ENCODE peak calls at places on chromosomes 3 and 15, in six cellular contexts. F, P, U, I, A and N are unnamed samples.

GRCh38 chr15:29812384-29812694 is 9.9 kb downstream of the TJP1 start:
- DNase-seq in F (no peak), P (no peak), U (no peak), I (no peak), A (no peak), N (no peak)

GRCh38 chr3:10242182-10243065 is 5.8 kb upstream of the TATDN2 start:
- DNase-seq in F (no peak), P (peak), U (no peak), I (no peak), A (no peak), N (no peak)

GRCh38 chr3:141393151-141394076 is 25.1 kb downstream of the ZBTB38 start:
- DNase-seq in F (no peak), P (no peak), U (no peak), I (no peak), A (no peak), N (peak)

GRCh38 chr15:72983812-72984211 is 68.5 kb upstream of the NEO1 start:
- DNase-seq in F (no peak), P (no peak), U (no peak), I (no peak), A (no peak), N (no peak)

GRCh38 chr3:24264748-24265158 is 229.9 kb downstream of the THRB start:
- DNase-seq in F (peak), P (peak), U (peak), I (no peak), A (no peak), N (peak)

GRCh38 chr3:107740992-107741896 is 218.5 kb downstream of the BBX start:
- DNase-seq in F (no peak), P (no peak), U (peak), I (no peak), A (no peak), N (no peak)

GRCh38 chr3:174907027-174907426 is 47.9 kb downstream of the NAALADL2 start:
- DNase-seq in F (no peak), P (no peak), U (no peak), I (no peak), A (no peak), N (no peak)

GRCh38 chr3:189914799-189915198 is 205.9 kb downstream of the P3H2 start:
- DNase-seq in F (no peak), P (no peak), U (no peak), I (no peak), A (no peak), N (no peak)

GRCh38 chr3:115788921-115789470 is 165.7 kb downstream of the GAP43 start:
- DNase-seq in F (peak), P (no peak), U (peak), I (no peak), A (no peak), N (no peak)

GRCh38 chr3:53234841-53235232 is 21.0 kb downstream of the TKT start:
- DNase-seq in F (no peak), P (no peak), U (no peak), I (no peak), A (no peak), N (no peak)

GRCh38 chr3:186653984-186654383 is 11.8 kb upstream of the HRG start:
- DNase-seq in F (peak), P (peak), U (peak), I (peak), A (no peak), N (peak)

GRCh38 chr15:75817151-75817935 is 25.9 kb upstream of the UBE2Q2 start:
- DNase-seq in F (no peak), P (no peak), U (no peak), I (no peak), A (no peak), N (no peak)

GRCh38 chr15:59843609-59844008 is 154.5 kb upstream of the BNIP2 start:
- DNase-seq in F (no peak), P (no peak), U (no peak), I (no peak), A (no peak), N (no peak)

GRCh38 chr3:126155280-126155640 is 25.1 kb downstream of the ALDH1L1 start:
- DNase-seq in F (no peak), P (no peak), U (no peak), I (peak), A (no peak), N (no peak)

DNA sequence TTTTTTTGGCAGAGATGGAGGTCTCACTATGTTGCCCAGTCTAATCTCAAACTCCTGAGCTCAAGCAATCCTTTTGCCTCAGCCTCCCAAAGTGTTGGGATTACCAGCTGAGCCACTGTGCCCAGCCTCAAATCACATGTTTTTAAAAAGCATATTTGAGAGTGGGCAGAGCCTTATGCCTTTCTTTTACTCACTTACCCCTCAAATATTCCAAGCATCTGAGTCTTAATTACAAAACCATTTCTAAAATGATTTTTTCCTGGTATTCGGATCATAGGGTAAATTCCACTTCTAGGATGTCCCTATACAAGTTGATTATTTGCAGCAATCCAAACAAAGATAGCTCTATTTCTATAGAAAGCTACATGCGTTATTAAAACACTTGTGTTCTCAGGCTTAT is 106.1 kb downstream of the RFTN1 start:
- DNase-seq in F (no peak), P (no peak), U (no peak), I (no peak), A (no peak), N (no peak)
- TF ChIP-seq RAD21 in F (no peak), P (no peak), U (no peak), I (no peak), A (no peak), N (no peak)

GRCh38 chr3:111667621-111668239 is 72.6 kb upstream of the ZBED2 start:
- DNase-seq in F (no peak), P (no peak), U (no peak), I (no peak), A (peak), N (no peak)
- TF ChIP-seq SIN3A in F (no peak), P (no peak), U (no peak), I (no peak), A (no peak), N (no peak)

DNA sequence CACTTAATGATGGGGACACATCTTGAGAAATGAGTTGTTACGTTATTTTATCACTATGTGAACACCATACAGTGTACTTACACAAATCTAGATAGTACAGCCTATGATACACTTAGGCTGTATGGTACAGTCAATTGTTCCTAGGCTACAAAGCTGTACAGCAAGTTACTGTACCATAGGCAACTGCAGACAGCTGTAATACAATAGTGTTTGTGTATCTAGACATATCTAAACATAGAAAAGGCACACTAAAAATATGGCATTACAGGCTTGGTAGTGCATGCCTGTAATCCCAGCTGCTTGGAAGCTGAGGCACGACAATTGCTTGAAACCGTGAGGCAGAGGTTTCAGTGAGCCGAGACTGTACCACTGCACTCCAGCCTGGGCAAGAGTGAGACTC is 55.8 kb upstream of the PLXND1 start:
- DNase-seq in F (no peak), P (no peak), U (no peak), I (no peak), A (no peak), N (no peak)
- H3K4me3 ChIP-seq in F (no peak), P (no peak), U (no peak), I (no peak), A (no peak), N (no peak)

DNA sequence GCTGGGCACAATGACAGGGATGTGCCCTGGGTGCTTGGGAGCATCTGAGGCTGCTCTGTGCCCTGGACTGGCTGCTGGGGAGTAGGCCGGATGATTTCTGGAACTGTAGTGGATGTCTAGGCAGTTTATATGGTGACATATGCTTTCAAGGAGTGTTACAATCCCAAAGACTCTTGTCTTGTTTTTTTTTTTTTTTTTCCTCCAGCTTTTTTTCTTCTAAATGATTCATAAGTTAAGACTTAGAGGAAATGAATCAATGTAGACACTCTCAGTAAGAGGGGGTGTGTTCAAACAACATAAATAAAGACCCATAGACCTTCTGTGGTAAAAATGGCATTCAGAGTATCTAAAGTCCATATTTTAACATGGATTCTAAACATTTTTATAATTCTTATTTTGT is 706.1 kb upstream of the GOLIM4 start:
- DNase-seq in F (no peak), P (no peak), U (no peak), I (no peak), A (no peak), N (no peak)
- TF ChIP-seq RAD21 in F (no peak), P (no peak), U (no peak), I (no peak), A (no peak), N (no peak)

GRCh38 chr3:112302881-112303761 is 9.1 kb upstream of the SLC9C1 start:
- DNase-seq in F (no peak), P (no peak), U (no peak), I (peak), A (no peak), N (no peak)

GRCh38 chr3:112306825-112307224 is 12.8 kb upstream of the SLC9C1 start:
- DNase-seq in F (no peak), P (no peak), U (no peak), I (no peak), A (no peak), N (no peak)

GRCh38 chr3:112304611-112305010 is 10.6 kb upstream of the SLC9C1 start:
- DNase-seq in F (no peak), P (no peak), U (no peak), I (no peak), A (no peak), N (no peak)

GRCh38 chr3:112302061-112302830 is 8.2 kb upstream of the SLC9C1 start:
- DNase-seq in F (no peak), P (peak), U (no peak), I (peak), A (no peak), N (peak)

GRCh38 chr3:112303811-112304325 is 9.9 kb upstream of the SLC9C1 start:
- DNase-seq in F (no peak), P (no peak), U (no peak), I (peak), A (no peak), N (no peak)
- TF ChIP-seq SIN3A in F (no peak), P (no peak), U (no peak), I (no peak), A (no peak), N (no peak)